ENCODE peak calls at places on chromosomes 6 and 20, in six cellular contexts. One of them, this sample, is unnamed.
A peak's percentile ranks its signal among the peaks of the same experiment; 100 is the strongest.

GRCh38 chr6:72651191-72651590 is 29.3 kb downstream of the KCNQ5 start:
- DNase-seq in AG09319: no peak
- DNase-seq in foreskin fibroblast: no peak
- DNase-seq in MCF 10A: no peak
- DNase-seq in cardiac fibroblast: peak; percentile 59
- DNase-seq in fibroblast of the aortic adventitia: peak; percentile 17
- DNase-seq in this sample: no peak

GRCh38 chr6:37495199-37495913 is 4.3 kb downstream of the CCDC167 start:
- DNase-seq in AG09319: no peak
- DNase-seq in foreskin fibroblast: no peak
- DNase-seq in MCF 10A: no peak
- DNase-seq in cardiac fibroblast: no peak
- DNase-seq in fibroblast of the aortic adventitia: no peak
- DNase-seq in this sample: no peak

GRCh38 chr6:12484519-12484918 is 194.4 kb downstream of the EDN1 start:
- DNase-seq in AG09319: no peak
- DNase-seq in foreskin fibroblast: no peak
- DNase-seq in MCF 10A: no peak
- DNase-seq in cardiac fibroblast: no peak
- DNase-seq in fibroblast of the aortic adventitia: no peak
- DNase-seq in this sample: no peak

GRCh38 chr20:54067606-54068174 is 2.7 kb downstream of the BCAS1 start:
- DNase-seq in AG09319: no peak
- DNase-seq in foreskin fibroblast: no peak
- DNase-seq in MCF 10A: peak; percentile 57
- DNase-seq in cardiac fibroblast: peak; percentile 35
- DNase-seq in fibroblast of the aortic adventitia: no peak
- DNase-seq in this sample: no peak

GRCh38 chr20:54475334-54476287 is at the start of gene DOK5:
- DNase-seq in AG09319: peak; percentile 8
- DNase-seq in foreskin fibroblast: peak; percentile 14
- DNase-seq in MCF 10A: no peak
- DNase-seq in cardiac fibroblast: peak; percentile 38
- DNase-seq in fibroblast of the aortic adventitia: peak; percentile 71
- DNase-seq in this sample: no peak

GRCh38 chr6:21500314-21500713 is 93.2 kb upstream of the SOX4 start:
- DNase-seq in AG09319: no peak
- DNase-seq in foreskin fibroblast: no peak
- DNase-seq in MCF 10A: no peak
- DNase-seq in cardiac fibroblast: no peak
- DNase-seq in fibroblast of the aortic adventitia: no peak
- DNase-seq in this sample: no peak

GRCh38 chr20:49572857-49573256 is 4.9 kb upstream of the PTGIS start:
- DNase-seq in AG09319: no peak
- DNase-seq in foreskin fibroblast: no peak
- DNase-seq in MCF 10A: no peak
- DNase-seq in cardiac fibroblast: no peak
- DNase-seq in fibroblast of the aortic adventitia: no peak
- DNase-seq in this sample: no peak

GRCh38 chr20:51171141-51171540 is 148.2 kb upstream of the KCNG1 start:
- DNase-seq in AG09319: no peak
- DNase-seq in foreskin fibroblast: no peak
- DNase-seq in MCF 10A: no peak
- DNase-seq in cardiac fibroblast: no peak
- DNase-seq in fibroblast of the aortic adventitia: no peak
- DNase-seq in this sample: no peak

GRCh38 chr6:41222045-41222444 is 6.1 kb upstream of the TREML4 start:
- DNase-seq in AG09319: no peak
- DNase-seq in foreskin fibroblast: no peak
- DNase-seq in MCF 10A: no peak
- DNase-seq in cardiac fibroblast: no peak
- DNase-seq in fibroblast of the aortic adventitia: no peak
- DNase-seq in this sample: no peak

GRCh38 chr6:113500221-113500620 is 356.9 kb upstream of the MARCKS start:
- DNase-seq in AG09319: no peak
- DNase-seq in foreskin fibroblast: no peak
- DNase-seq in MCF 10A: no peak
- DNase-seq in cardiac fibroblast: peak; percentile 80
- DNase-seq in fibroblast of the aortic adventitia: peak; percentile 56
- DNase-seq in this sample: no peak

DNA sequence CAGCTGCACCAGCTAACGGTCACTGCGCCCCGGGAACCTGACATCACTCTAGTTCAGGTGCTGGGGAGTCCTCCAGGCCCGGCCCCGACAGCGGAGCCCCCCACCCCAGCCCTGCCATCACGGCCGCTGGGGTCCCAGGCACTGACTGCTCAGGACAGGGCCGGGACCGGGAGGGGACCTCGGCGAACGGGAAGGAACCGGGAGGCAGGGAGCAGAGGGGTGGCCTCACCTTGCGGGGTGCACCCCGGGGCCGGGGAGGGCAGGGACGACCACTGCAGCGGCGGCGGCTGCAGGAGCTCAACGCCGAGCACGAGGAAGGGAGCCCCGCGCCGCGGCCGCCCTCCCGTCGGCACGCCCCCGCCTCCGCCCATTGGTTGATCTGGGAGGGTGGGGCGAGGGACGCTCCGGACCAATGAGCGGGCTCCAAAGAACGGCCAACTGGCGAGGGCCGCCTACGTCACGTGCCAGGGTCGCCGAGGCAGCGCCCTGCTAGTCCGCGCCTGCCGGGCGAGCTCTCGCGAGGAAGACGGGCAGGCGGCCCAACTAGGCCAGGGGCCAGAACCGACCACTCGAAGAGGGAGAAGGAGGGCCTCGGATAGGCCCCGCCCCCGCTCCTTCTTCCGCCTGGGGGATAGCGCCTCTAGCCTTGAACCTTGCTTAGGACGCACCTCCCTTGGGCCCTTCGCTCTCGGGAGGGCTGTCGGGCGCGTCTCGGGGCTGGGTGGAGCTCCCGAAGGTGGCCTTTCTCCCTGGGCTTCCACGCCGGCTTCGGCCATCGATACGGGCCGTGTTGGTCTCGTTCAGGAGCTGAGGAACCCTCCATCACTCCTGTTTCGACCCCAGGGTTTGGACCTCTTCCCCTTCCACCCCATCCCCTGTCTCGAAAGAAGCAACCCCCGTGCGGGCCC is at the start of gene ADISSP:
- DNase-seq in AG09319: peak; percentile 96
- DNase-seq in foreskin fibroblast: peak; percentile 99
- DNase-seq in MCF 10A: peak; percentile 98
- DNase-seq in cardiac fibroblast: peak; percentile 98
- DNase-seq in fibroblast of the aortic adventitia: peak; percentile 97
- DNase-seq in this sample: peak; percentile 88
- TF ChIP-seq CTCF in AG09319: peak; percentile 6
- TF ChIP-seq CTCF in foreskin fibroblast: no peak
- TF ChIP-seq CTCF in MCF 10A: no peak
- TF ChIP-seq CTCF in cardiac fibroblast: no peak
- TF ChIP-seq CTCF in fibroblast of the aortic adventitia: no peak
- TF ChIP-seq CTCF in this sample: no peak

DNA sequence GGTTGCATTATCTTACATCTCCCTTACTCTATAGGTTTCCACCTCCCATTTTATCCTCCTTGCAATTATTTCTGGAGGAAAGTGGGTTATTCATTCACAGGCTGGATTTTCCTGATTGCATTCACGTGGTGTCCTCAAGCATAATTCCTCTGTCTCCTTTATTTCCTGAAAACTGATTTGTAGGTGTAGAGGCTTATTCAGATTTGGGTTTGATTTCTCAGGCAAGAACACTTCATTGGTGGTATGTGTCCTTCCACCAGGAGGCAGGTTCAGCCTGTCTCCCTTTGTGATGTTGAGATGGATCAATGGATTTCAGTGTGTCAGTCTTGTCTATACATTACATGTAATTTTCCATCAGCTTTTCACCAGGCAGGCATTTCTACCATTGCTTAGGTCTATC is 17.3 kb downstream of the DNPH1 start:
- DNase-seq in AG09319: no peak
- DNase-seq in foreskin fibroblast: no peak
- DNase-seq in MCF 10A: no peak
- DNase-seq in cardiac fibroblast: no peak
- DNase-seq in fibroblast of the aortic adventitia: no peak
- DNase-seq in this sample: no peak
- TF ChIP-seq CTCF in AG09319: no peak
- TF ChIP-seq CTCF in foreskin fibroblast: no peak
- TF ChIP-seq CTCF in MCF 10A: no peak
- TF ChIP-seq CTCF in cardiac fibroblast: no peak
- TF ChIP-seq CTCF in fibroblast of the aortic adventitia: no peak
- TF ChIP-seq CTCF in this sample: no peak

GRCh38 chr20:61437280-61438206 is 185.5 kb downstream of the CDH4 start:
- DNase-seq in AG09319: peak; percentile 42
- DNase-seq in foreskin fibroblast: peak; percentile 28
- DNase-seq in MCF 10A: peak; percentile 89
- DNase-seq in cardiac fibroblast: peak; percentile 96
- DNase-seq in fibroblast of the aortic adventitia: peak; percentile 94
- DNase-seq in this sample: no peak

GRCh38 chr20:61435184-61435822 is 183.2 kb downstream of the CDH4 start:
- DNase-seq in AG09319: no peak
- DNase-seq in foreskin fibroblast: no peak
- DNase-seq in MCF 10A: no peak
- DNase-seq in cardiac fibroblast: no peak
- DNase-seq in fibroblast of the aortic adventitia: no peak
- DNase-seq in this sample: no peak

GRCh38 chr20:61435823-61436220 is 183.8 kb downstream of the CDH4 start:
- DNase-seq in AG09319: no peak
- DNase-seq in foreskin fibroblast: no peak
- DNase-seq in MCF 10A: no peak
- DNase-seq in cardiac fibroblast: no peak
- DNase-seq in fibroblast of the aortic adventitia: no peak
- DNase-seq in this sample: no peak

GRCh38 chr20:61436268-61436667 is 184.2 kb downstream of the CDH4 start:
- DNase-seq in AG09319: no peak
- DNase-seq in foreskin fibroblast: peak; percentile 34
- DNase-seq in MCF 10A: peak; percentile 76
- DNase-seq in cardiac fibroblast: peak; percentile 90
- DNase-seq in fibroblast of the aortic adventitia: peak; percentile 65
- DNase-seq in this sample: no peak

DNA sequence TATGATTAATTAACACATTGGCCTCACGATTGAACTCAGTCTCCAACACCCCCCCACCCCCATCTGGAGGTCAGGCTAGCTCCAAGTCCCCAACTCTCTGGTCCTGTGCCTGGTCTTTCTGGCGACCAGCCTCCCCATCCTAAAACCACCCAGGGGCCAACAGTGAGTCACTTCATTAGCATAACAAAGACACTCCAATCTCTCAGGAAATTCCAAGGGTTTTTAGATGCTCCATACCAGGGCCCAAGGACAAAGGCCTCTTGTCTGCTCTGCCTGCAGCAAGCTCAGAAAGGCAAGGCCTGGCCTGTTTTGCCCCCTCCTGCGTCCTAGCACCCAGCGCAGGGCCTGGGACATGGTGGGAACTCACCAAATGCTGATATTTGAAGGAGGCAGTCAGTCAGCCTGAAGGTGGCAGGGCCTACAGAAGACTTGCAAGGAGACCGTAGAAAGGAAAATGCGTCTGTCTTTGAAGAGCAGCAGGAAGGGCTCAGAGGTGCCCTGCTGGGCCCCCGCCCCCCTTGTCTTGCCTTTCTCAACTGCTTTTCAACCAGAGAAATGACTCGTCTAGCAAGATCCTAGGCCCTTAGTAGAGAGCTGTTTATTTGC is 184.7 kb downstream of the CDH4 start:
- DNase-seq in AG09319: no peak
- DNase-seq in foreskin fibroblast: peak; percentile 29
- DNase-seq in MCF 10A: peak; percentile 86
- DNase-seq in cardiac fibroblast: peak; percentile 79
- DNase-seq in fibroblast of the aortic adventitia: peak; percentile 72
- DNase-seq in this sample: no peak
- TF ChIP-seq CTCF in AG09319: peak; percentile 0
- TF ChIP-seq CTCF in foreskin fibroblast: no peak
- TF ChIP-seq CTCF in MCF 10A: no peak
- TF ChIP-seq CTCF in cardiac fibroblast: no peak
- TF ChIP-seq CTCF in fibroblast of the aortic adventitia: no peak
- TF ChIP-seq CTCF in this sample: no peak

DNA sequence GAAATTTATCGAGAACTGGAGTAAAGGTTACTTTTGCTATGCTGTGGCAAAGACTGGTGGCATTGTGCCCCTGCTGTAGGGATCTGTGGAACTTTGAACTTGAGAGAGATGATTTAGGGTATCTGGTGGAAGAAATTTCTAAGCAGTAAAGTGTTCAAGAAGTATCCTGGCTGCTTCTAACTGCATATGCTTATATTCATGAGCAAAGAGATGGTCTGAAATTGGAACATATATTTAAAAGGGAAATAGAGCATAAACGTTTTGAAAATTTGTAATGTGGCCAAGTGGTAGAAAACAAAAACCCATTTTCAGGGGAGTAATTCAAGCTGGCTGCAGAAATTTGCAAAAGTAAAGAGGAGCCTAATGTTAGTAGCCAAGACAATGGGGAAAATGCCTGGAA is 12.3 kb upstream of the UFL1 start:
- DNase-seq in AG09319: no peak
- DNase-seq in foreskin fibroblast: no peak
- DNase-seq in MCF 10A: no peak
- DNase-seq in cardiac fibroblast: no peak
- DNase-seq in fibroblast of the aortic adventitia: no peak
- DNase-seq in this sample: no peak
- TF ChIP-seq CTCF in AG09319: no peak
- TF ChIP-seq CTCF in foreskin fibroblast: no peak
- TF ChIP-seq CTCF in MCF 10A: no peak
- TF ChIP-seq CTCF in cardiac fibroblast: no peak
- TF ChIP-seq CTCF in fibroblast of the aortic adventitia: no peak
- TF ChIP-seq CTCF in this sample: no peak

GRCh38 chr6:56440551-56440981 is 193.2 kb upstream of the COL21A1 start:
- DNase-seq in AG09319: no peak
- DNase-seq in foreskin fibroblast: no peak
- DNase-seq in MCF 10A: peak; percentile 41
- DNase-seq in cardiac fibroblast: peak; percentile 19
- DNase-seq in fibroblast of the aortic adventitia: no peak
- DNase-seq in this sample: no peak
- TF ChIP-seq CTCF in AG09319: no peak
- TF ChIP-seq CTCF in foreskin fibroblast: no peak
- TF ChIP-seq CTCF in MCF 10A: no peak
- TF ChIP-seq CTCF in cardiac fibroblast: no peak
- TF ChIP-seq CTCF in fibroblast of the aortic adventitia: no peak
- TF ChIP-seq CTCF in this sample: no peak

GRCh38 chr6:53151676-53152075 is 3.0 kb upstream of the GCM1 start:
- DNase-seq in AG09319: no peak
- DNase-seq in foreskin fibroblast: no peak
- DNase-seq in MCF 10A: peak; percentile 18
- DNase-seq in cardiac fibroblast: no peak
- DNase-seq in fibroblast of the aortic adventitia: no peak
- DNase-seq in this sample: no peak
- TF ChIP-seq CTCF in AG09319: peak; percentile 6
- TF ChIP-seq CTCF in foreskin fibroblast: peak; percentile 25
- TF ChIP-seq CTCF in MCF 10A: no peak
- TF ChIP-seq CTCF in cardiac fibroblast: peak; percentile 32
- TF ChIP-seq CTCF in fibroblast of the aortic adventitia: no peak
- TF ChIP-seq CTCF in this sample: no peak